ENCODE peak calls at places on chromosomes 7 and 10, in six cellular contexts. B is IMR-90, G is GM12878, H is K562, F is HepG2, V is A549. M is an unnamed sample.
A peak's percentile ranks its signal among the peaks of the same experiment; 100 is the strongest.

GRCh38 chr7:121797283-121798037 is 75.5 kb upstream of the PTPRZ1 start:
- DNase-seq in B (no peak), V (no peak), G (no peak), F (no peak), H (no peak), M (no peak)

GRCh38 chr10:99779335-99779734 is 3.1 kb upstream of the ABCC2 start:
- DNase-seq in B (peak; percentile 83), F (peak; percentile 76), V (peak; percentile 82), G (no peak), H (no peak), M (no peak)

GRCh38 chr7:118671149-118671548 is 446.6 kb downstream of the ANKRD7 start:
- DNase-seq in F (no peak), G (no peak), B (no peak), H (no peak), V (no peak), M (no peak)

GRCh38 chr10:97058521-97058920 is 127.2 kb downstream of the SLIT1 start:
- DNase-seq in V (no peak), H (no peak), G (no peak), F (no peak), B (no peak), M (no peak)

GRCh38 chr10:83685458-83685857 is 453.9 kb upstream of the GHITM start:
- DNase-seq in B (no peak), V (no peak), F (no peak), G (no peak), H (no peak), M (no peak)

GRCh38 chr10:61663466-61663865 is 737 bp downstream of the CABCOCO1 start:
- DNase-seq in H (no peak), B (no peak), F (no peak), G (no peak), V (no peak), M (no peak)

GRCh38 chr7:16492513-16493062 is 27.1 kb upstream of the SOSTDC1 start:
- DNase-seq in H (no peak), V (no peak), F (peak; percentile 90), B (peak; percentile 46), G (no peak), M (no peak)

GRCh38 chr10:14601872-14602725 is 172.6 kb downstream of the FAM107B start:
- DNase-seq in B (peak; percentile 84), V (peak; percentile 74), H (peak; percentile 13), G (peak; percentile 62), F (peak; percentile 72), M (no peak)

GRCh38 chr10:79399242-79399831 is 46.1 kb downstream of the ZCCHC24 start:
- DNase-seq in H (peak; percentile 97), F (no peak), B (peak; percentile 95), G (no peak), V (no peak), M (peak; percentile 58)

GRCh38 chr10:49646256-49646870 is 32.5 kb downstream of the CHAT start:
- DNase-seq in G (no peak), V (no peak), F (no peak), H (no peak), B (no peak), M (no peak)

GRCh38 chr10:9166770-9167169 is 1112.3 kb downstream of the GATA3 start:
- DNase-seq in V (no peak), B (no peak), F (no peak), H (no peak), G (no peak), M (no peak)

GRCh38 chr10:20885678-20886077 is 11.4 kb downstream of the NEBL start:
- DNase-seq in F (no peak), V (peak; percentile 7), H (no peak), G (no peak), B (no peak), M (no peak)

GRCh38 chr10:5206799-5207198 is 10.2 kb downstream of the AKR1C4 start:
- DNase-seq in G (no peak), V (no peak), H (no peak), B (no peak), F (no peak), M (no peak)

GRCh38 chr7:138030679-138031351 is 28.9 kb upstream of the CREB3L2 start:
- DNase-seq in V (no peak), F (no peak), G (no peak), H (no peak), B (no peak), M (no peak)

GRCh38 chr10:97434055-97434454 is 8.1 kb downstream of the PGAM1 start:
- DNase-seq in B (no peak), V (no peak), G (no peak), F (no peak), H (no peak), M (no peak)

GRCh38 chr10:69479241-69479730 is 28.0 kb downstream of the TSPAN15 start:
- DNase-seq in B (no peak), H (no peak), F (no peak), V (no peak), G (no peak), M (no peak)

GRCh38 chr10:110629680-110630191 is 14.4 kb upstream of the RBM20 start:
- DNase-seq in V (peak; percentile 77), G (no peak), B (peak; percentile 89), H (no peak), F (peak; percentile 71), M (no peak)

GRCh38 chr10:43585046-43585445 is 10.6 kb upstream of the ZNF239 start:
- DNase-seq in H (no peak), V (no peak), B (peak; percentile 64), G (no peak), F (no peak), M (no peak)

GRCh38 chr7:105413887-105414437 is 25.2 kb upstream of the SRPK2 start:
- DNase-seq in G (no peak), B (peak; percentile 4), F (no peak), H (no peak), V (no peak), M (no peak)

GRCh38 chr10:85612833-85613232 is 753.8 kb downstream of the GRID1 start:
- DNase-seq in B (no peak), G (no peak), F (no peak), V (peak; percentile 7), H (peak; percentile 32), M (no peak)

GRCh38 chr7:145378197-145378596 is 542.3 kb upstream of the TPK1 start:
- DNase-seq in B (no peak), F (no peak), G (no peak), V (no peak), H (no peak), M (no peak)

GRCh38 chr10:44935201-44935960 is 24.2 kb upstream of the RASSF4 start:
- DNase-seq in H (no peak), B (peak; percentile 95), G (no peak), F (peak; percentile 94), V (peak; percentile 23), M (no peak)

GRCh38 chr10:5958680-5959079 is 18.7 kb downstream of the IL15RA start:
- DNase-seq in V (no peak), G (no peak), H (no peak), F (no peak), B (peak; percentile 56), M (no peak)

GRCh38 chr7:130492519-130493274 is 812 bp downstream of the MEST start:
- DNase-seq in F (no peak), H (no peak), V (no peak), B (no peak), G (no peak), M (no peak)

GRCh38 chr7:11239311-11239710 is 265.6 kb downstream of the PHF14 start:
- DNase-seq in G (no peak), H (no peak), F (no peak), B (no peak), V (no peak), M (no peak)

GRCh38 chr10:6204341-6205191 is 1.8 kb downstream of the PFKFB3 start:
- DNase-seq in H (no peak), B (peak; percentile 84), V (peak; percentile 62), F (no peak), G (no peak), M (no peak)

GRCh38 chr7:134480730-134481129 is 21.8 kb upstream of the AKR1B1 start:
- DNase-seq in H (no peak), G (no peak), F (peak; percentile 78), B (peak; percentile 35), V (peak; percentile 59), M (no peak)

GRCh38 chr7:44060091-44060947 is 5.0 kb downstream of the PGAM2 start:
- DNase-seq in F (no peak), H (no peak), B (no peak), G (no peak), V (no peak), M (no peak)
- TF ChIP-seq BHLHE40 in F (no peak), H (no peak), B (no peak), G (no peak), V (no peak), M (no peak)

GRCh38 chr7:71419546-71420337 is 287.8 kb downstream of the GALNT17 start:
- DNase-seq in G (no peak), H (no peak), B (no peak), F (no peak), V (no peak), M (no peak)

GRCh38 chr7:71409550-71410157 is 277.7 kb downstream of the GALNT17 start:
- DNase-seq in G (no peak), B (no peak), F (no peak), H (no peak), V (no peak), M (no peak)

GRCh38 chr7:71411475-71411874 is 279.5 kb downstream of the GALNT17 start:
- DNase-seq in V (no peak), G (no peak), B (no peak), H (no peak), F (no peak), M (no peak)

GRCh38 chr7:71414490-71414889 is 282.5 kb downstream of the GALNT17 start:
- DNase-seq in B (no peak), H (no peak), G (no peak), F (no peak), V (no peak), M (no peak)
- TF ChIP-seq BHLHE40 in B (no peak), H (no peak), G (no peak), F (no peak), V (no peak), M (no peak)

GRCh38 chr10:132229834-132230556 is 43.2 kb downstream of the DPYSL4 start:
- DNase-seq in G (no peak), H (no peak), V (no peak), B (no peak), F (no peak), M (no peak)
- TF ChIP-seq BHLHE40 in G (no peak), H (no peak), V (no peak), B (no peak), F (no peak), M (no peak)

GRCh38 chr7:5284304-5285281 is 1.9 kb downstream of the SLC29A4 start:
- DNase-seq in V (peak; percentile 84), G (peak; percentile 4), F (peak; percentile 87), H (peak; percentile 36), B (no peak), M (peak; percentile 68)
- TF ChIP-seq BHLHE40 in V (no peak), G (no peak), F (no peak), H (no peak), B (no peak), M (no peak)

M was measured in HEK293T.